ENCODE peak calls at places on chromosomes 13 and 19, in ten cellular contexts. Z, V, E, H, L, F, M, S, Y and I are unnamed samples. For H3K4me1 and H3K9me3, the result is how much of the 10 kb centered on the place peaks cover.

GRCh38 chr13:48615017-48615416 is 38.7 kb upstream of the CYSLTR2 start:
- DNase-seq in E (no peak), Z (no peak), S (no peak), F (no peak), M (no peak), Y (no peak), H (no peak), V (no peak), L (no peak), I (no peak)

GRCh38 chr13:91328726-91329125 is 18.8 kb upstream of the MIR17HG start:
- DNase-seq in S (no peak), Z (no peak), M (no peak), E (no peak), Y (no peak), H (no peak), F (no peak), V (no peak), L (no peak), I (no peak)

GRCh38 chr19:46493236-46494114 is 2.2 kb downstream of the PNMA8B start:
- DNase-seq in E (peak), H (peak), V (no peak), M (peak), Y (peak), S (no peak), F (no peak), Z (peak), L (peak), I (no peak)

GRCh38 chr13:110719036-110719710 is 5.7 kb downstream of the ING1 start:
- DNase-seq in L (no peak), Z (no peak), E (no peak), Y (no peak), S (no peak), V (no peak), H (no peak), M (no peak), F (no peak), I (no peak)

GRCh38 chr13:113406321-113407102 is 42.6 kb upstream of the GRTP1 start:
- DNase-seq in S (no peak), F (no peak), Y (no peak), Z (no peak), V (no peak), L (peak), M (no peak), H (peak), E (no peak), I (no peak)

GRCh38 chr13:100875392-100876043 is 200.9 kb upstream of the TMTC4 start:
- DNase-seq in S (peak), Y (no peak), M (peak), E (no peak), F (peak), L (no peak), Z (no peak), V (no peak), H (no peak), I (no peak)

GRCh38 chr13:109595466-109595865 is 190.9 kb downstream of the IRS2 start:
- DNase-seq in Y (no peak), L (no peak), E (no peak), H (no peak), Z (no peak), S (no peak), F (no peak), M (no peak), V (no peak), I (no peak)

GRCh38 chr19:30743702-30744101 is 371.5 kb downstream of the ZNF536 start:
- DNase-seq in S (no peak), H (no peak), M (no peak), V (no peak), E (no peak), L (no peak), Y (no peak), Z (no peak), F (no peak), I (peak)

GRCh38 chr13:33543631-33544030 is 258.1 kb upstream of the STARD13 start:
- DNase-seq in F (peak), S (no peak), H (no peak), L (no peak), M (no peak), Z (no peak), Y (no peak), E (peak), V (no peak), I (no peak)

GRCh38 chr19:18515959-18516358 is 5.9 kb downstream of the ELL start:
- DNase-seq in E (no peak), M (no peak), Z (no peak), V (no peak), S (no peak), H (no peak), F (no peak), Y (no peak), L (no peak), I (no peak)

GRCh38 chr13:37457594-37457993 is 141.0 kb downstream of the POSTN start:
- DNase-seq in F (peak), H (no peak), E (no peak), V (no peak), Z (no peak), M (no peak), L (no peak), Y (no peak), S (no peak), I (no peak)

GRCh38 chr13:112252744-112253590 is 123.2 kb upstream of the SPACA7 start:
- DNase-seq in Y (no peak), S (no peak), Z (no peak), E (no peak), V (no peak), F (no peak), H (no peak), M (no peak), L (no peak), I (peak)

GRCh38 chr13:111219306-111219705 is 101.1 kb upstream of the TEX29 start:
- DNase-seq in S (peak), L (no peak), Y (peak), F (no peak), V (no peak), H (no peak), Z (no peak), M (peak), E (no peak), I (no peak)

GRCh38 chr13:47126432-47126831 is 229.6 kb upstream of the HTR2A start:
- DNase-seq in Y (no peak), Z (no peak), F (no peak), L (no peak), M (peak), V (no peak), H (no peak), E (no peak), S (peak), I (no peak)

GRCh38 chr19:51615991-51616390 is 14.2 kb downstream of the SIGLEC5 start:
- DNase-seq in S (no peak), Y (no peak), M (no peak), F (peak), Z (no peak), V (no peak), H (no peak), E (no peak), L (no peak), I (no peak)
- H3K27ac ChIP-seq in S (no peak), Y (no peak), M (no peak), F (no peak), Z (no peak), V (no peak), H (no peak), E (no peak), L (no peak), I (no peak)

DNA sequence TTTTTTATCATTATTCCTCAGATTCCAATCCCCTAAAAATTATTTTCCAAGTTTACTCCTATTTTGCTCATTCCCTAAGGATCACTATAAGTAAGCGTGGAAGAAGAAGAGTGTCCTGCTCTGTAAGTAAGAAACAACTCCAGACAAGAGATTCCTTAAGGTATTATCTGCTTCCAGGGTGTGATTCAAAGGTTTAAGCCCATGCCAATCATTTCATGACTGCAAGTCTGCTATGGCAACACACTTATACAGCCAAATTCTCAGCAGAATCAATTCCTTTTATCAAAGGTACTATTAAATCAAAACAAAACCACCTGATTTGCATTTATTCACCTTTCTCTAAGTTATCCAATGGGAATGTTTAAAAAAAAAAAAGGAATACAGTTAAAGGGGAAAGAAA is 43.7 kb downstream of the FOXO1 start:
- DNase-seq in V (no peak), E (no peak), Y (no peak), M (no peak), F (no peak), S (no peak), H (no peak), L (no peak), Z (no peak), I (no peak)
- H3K4me1 ChIP-seq in V (half or more), E (half or more), Y (half or more), M (under half), F (under half), S (under half), H (under half), L (under half), Z (half or more), I (half or more)

GRCh38 chr13:19059016-19059780 is 122.4 kb downstream of the TUBA3C start:
- DNase-seq in L (no peak), H (no peak), Y (no peak), M (no peak), S (no peak), V (no peak), Z (no peak), E (no peak), F (no peak), I (no peak)

GRCh38 chr13:19061278-19061677 is 120.3 kb downstream of the TUBA3C start:
- DNase-seq in E (no peak), Z (no peak), Y (no peak), L (no peak), F (no peak), M (no peak), S (no peak), H (no peak), V (no peak), I (no peak)

GRCh38 chr13:19058566-19058965 is 123.1 kb downstream of the TUBA3C start:
- DNase-seq in L (no peak), E (no peak), F (no peak), Y (no peak), V (no peak), Z (no peak), H (no peak), S (no peak), M (no peak), I (no peak)

GRCh38 chr13:19062019-19062646 is 119.5 kb downstream of the TUBA3C start:
- DNase-seq in S (no peak), Z (no peak), V (no peak), E (no peak), L (no peak), H (no peak), Y (no peak), M (no peak), F (no peak), I (no peak)

GRCh38 chr13:19060311-19061002 is 121.2 kb downstream of the TUBA3C start:
- DNase-seq in L (no peak), V (no peak), F (no peak), Y (no peak), H (no peak), M (no peak), S (no peak), E (no peak), Z (no peak), I (no peak)
- H3K9me3 ChIP-seq in L (half or more), V (under half), F (under half), Y (under half), H (under half), M (under half), S (under half), E (under half), Z (under half), I (under half)

GRCh38 chr13:45120967-45121366 is 657 bp downstream of the GTF2F2 start:
- DNase-seq in S (no peak), M (no peak), E (no peak), F (no peak), V (no peak), L (no peak), Z (no peak), Y (no peak), H (no peak), I (no peak)

GRCh38 chr13:45121421-45121820 is 1.1 kb downstream of the GTF2F2 start:
- DNase-seq in S (peak), M (peak), Y (no peak), L (no peak), V (peak), F (peak), H (no peak), Z (no peak), E (peak), I (no peak)

GRCh38 chr13:45122941-45123340 is 2.6 kb downstream of the GTF2F2 start:
- DNase-seq in M (no peak), S (no peak), H (no peak), Y (no peak), V (no peak), L (no peak), F (no peak), Z (no peak), E (no peak), I (no peak)

GRCh38 chr13:45119990-45120864 is at the start of gene GTF2F2:
- DNase-seq in E (peak), S (peak), L (peak), M (peak), F (peak), H (peak), Y (peak), V (peak), Z (peak), I (peak)

GRCh38 chr13:45119469-45119989 is 781 bp upstream of the GTF2F2 start:
- DNase-seq in Z (no peak), F (no peak), H (no peak), M (peak), E (peak), S (peak), V (no peak), Y (no peak), L (no peak), I (no peak)
- H3K27ac ChIP-seq in Z (peak), F (no peak), H (peak), M (no peak), E (peak), S (peak), V (peak), Y (no peak), L (no peak), I (peak)

DNA sequence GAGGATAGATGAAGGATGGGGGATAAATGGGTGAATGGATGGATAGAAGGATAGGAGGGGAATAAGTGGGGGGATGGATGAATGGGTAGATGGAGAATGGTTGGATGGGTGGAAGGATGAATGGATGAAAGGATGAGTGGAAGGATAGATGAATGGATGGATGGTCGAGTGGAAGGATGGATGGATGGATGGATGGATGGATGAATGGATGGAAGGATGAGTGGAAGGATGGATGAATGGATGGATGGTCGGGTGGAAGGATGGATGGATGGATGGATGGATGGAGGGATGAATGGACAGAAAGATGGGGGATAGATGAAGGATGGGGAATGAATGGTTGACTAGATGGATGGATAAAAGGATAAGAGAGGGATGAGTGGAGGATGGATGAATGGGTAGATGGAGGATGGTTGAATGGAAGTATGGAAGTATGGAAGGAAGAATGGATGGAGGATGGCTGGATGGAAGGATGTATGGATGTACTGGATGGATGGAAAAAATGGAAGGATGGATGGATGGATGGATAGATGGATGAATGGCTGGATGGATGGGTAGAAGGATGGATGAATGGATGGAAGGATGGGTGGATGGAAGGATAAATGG is 42.0 kb downstream of the FBN3 start:
- DNase-seq in Y (no peak), M (no peak), F (no peak), Z (no peak), H (no peak), E (no peak), S (no peak), V (no peak), L (no peak), I (no peak)
- H3K4me1 ChIP-seq in Y (under half), M (under half), F (under half), Z (under half), H (under half), E (under half), S (under half), V (under half), L (under half), I (under half)

DNA sequence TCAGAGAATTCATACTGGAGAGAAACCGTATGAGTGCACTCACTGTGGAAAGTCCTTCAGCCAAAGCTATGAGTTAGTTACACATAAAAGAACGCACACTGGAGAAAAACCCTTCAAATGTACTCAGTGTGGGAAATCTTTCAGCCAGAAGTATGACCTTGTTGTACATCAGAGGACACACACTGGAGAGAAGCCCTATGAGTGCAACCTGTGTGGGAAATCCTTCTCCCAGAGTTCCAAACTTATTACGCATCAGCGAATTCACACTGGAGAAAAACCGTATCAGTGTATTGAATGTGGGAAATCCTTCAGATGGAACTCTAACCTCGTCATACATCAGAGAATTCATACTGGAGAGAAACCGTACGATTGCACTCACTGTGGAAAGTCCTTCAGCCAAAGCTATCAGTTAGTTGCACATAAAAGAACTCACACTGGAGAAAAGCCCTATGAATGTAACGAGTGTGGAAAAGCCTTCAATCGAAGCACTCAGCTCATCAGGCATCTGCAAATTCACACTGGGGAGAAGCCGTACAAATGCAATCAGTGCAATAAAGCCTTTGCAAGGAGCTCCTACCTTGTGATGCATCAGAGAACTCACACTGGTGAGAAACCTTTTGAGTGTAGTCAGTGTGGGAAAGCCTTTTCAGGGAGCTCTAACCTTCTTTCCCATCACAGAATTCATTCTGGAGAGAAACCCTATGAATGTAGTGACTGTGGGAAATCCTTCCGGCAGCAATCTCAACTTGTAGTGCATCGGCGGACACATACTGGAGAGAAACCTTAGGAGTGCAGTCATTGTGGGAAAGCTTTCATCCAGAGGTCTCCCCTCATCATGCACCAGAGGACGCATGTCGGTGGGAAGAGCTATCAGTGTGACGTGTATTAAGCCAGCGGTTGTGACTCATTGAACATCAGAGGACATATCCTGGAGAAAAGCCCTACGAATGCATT is 16.5 kb upstream of the ZNF8 start:
- DNase-seq in V (no peak), E (no peak), H (no peak), M (no peak), Y (no peak), S (peak), F (peak), L (no peak), Z (no peak), I (no peak)
- H3K9me3 ChIP-seq in V (half or more), E (half or more), H (under half), M (under half), Y (half or more), S (half or more), F (half or more), L (half or more), Z (half or more), I (half or more)

DNA sequence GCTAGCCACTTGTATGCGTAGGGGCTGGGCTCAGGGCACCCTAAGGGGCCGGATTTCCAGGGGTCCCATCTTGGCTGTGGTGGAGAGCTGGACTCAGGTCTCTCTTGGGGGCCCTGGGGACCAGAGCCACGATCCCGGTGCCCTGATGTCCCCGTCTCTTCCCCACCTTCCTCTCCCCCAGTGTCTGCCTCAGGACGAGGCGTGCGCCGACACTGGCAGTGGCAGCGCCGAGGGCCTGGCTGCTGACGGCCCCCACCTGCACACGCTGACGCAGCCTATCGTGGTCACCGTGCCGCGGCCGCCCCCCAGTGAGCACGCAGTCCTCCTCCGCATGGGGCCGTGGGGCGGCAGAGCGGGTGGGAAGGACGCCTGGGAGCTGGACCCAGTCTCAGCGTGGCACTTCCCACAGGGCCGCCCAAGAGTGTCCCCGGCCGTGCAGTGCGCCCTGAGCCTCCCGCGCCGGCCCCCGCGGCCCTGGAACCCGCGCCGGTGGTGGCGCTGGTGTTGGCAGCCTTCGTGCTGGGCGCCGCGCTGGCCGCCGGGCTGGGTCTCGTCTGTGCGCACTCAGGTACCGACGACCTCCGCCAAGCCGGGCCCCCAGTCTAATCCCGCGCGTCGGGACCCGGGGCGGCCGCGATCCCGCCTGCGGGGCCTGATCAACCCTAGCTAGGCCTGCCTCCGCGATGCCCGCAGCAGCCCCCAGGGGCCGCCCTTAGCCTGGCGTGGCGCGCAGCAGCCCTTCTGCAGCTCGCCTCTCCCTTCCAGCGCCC is 2.7 kb upstream of the SNAPC2 start:
- DNase-seq in E (peak), V (no peak), S (peak), Y (peak), Z (peak), L (peak), F (peak), H (peak), M (peak), I (no peak)
- H3K27ac ChIP-seq in E (no peak), V (peak), S (no peak), Y (no peak), Z (peak), L (no peak), F (no peak), H (peak), M (no peak), I (peak)

GRCh38 chr19:1074512-1075283 is 7.7 kb downstream of the ARHGAP45 start:
- DNase-seq in F (peak), S (no peak), Y (peak), H (no peak), Z (peak), V (no peak), E (peak), L (no peak), M (no peak), I (no peak)
- H3K4me1 ChIP-seq in F (under half), S (under half), Y (under half), H (under half), Z (under half), V (under half), E (half or more), L (under half), M (under half), I (under half)

DNA sequence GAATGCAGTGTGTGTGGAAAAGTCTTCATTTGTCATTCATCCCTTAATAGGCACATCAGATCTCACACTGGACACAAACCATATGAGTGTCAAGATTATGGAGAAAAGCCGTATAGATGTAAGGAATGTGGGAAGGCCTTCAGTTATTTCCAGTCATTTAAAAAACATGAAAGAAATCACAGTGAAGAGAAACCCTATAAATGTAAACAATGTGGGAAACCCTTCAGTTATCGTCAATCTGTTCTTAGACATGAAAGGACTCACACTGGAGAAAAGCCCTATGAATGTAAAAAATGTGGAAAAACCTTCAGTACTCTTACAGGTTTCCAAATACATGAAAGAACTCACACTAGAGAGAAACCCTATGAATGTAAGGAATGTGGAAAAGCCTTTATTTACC is 45.3 kb downstream of the ZNF136 start:
- DNase-seq in M (no peak), E (no peak), S (no peak), Z (no peak), F (no peak), H (no peak), V (peak), L (no peak), Y (no peak), I (no peak)
- H3K9me3 ChIP-seq in M (under half), E (under half), S (half or more), Z (half or more), F (half or more), H (under half), V (under half), L (under half), Y (half or more), I (under half)